ENCODE peak calls at places on chromosomes 1 and 21, in nine cellular contexts. One of them, this sample, is unnamed.
A peak's percentile ranks its signal among the peaks of the same experiment; 100 is the strongest.

GRCh38 chr1:183882328-183883167 is 77.6 kb downstream of the RGL1 start:
- DNase-seq in OCI-LY7: no peak
- DNase-seq in fibroblast of lung: no peak
- DNase-seq in neuronal stem cell: no peak
- DNase-seq in adrenal gland: no peak
- DNase-seq in lung: no peak
- DNase-seq in Karpas-422: no peak
- DNase-seq in uterus: no peak
- DNase-seq in iPS DF 6.9: no peak
- DNase-seq in this sample: no peak

GRCh38 chr1:209823143-209824041 is 4.4 kb upstream of the UTP25 start:
- DNase-seq in OCI-LY7: peak; percentile 61
- DNase-seq in fibroblast of lung: peak; percentile 84
- DNase-seq in neuronal stem cell: peak; percentile 39
- DNase-seq in adrenal gland: no peak
- DNase-seq in lung: no peak
- DNase-seq in Karpas-422: peak; percentile 82
- DNase-seq in uterus: no peak
- DNase-seq in iPS DF 6.9: no peak
- DNase-seq in this sample: peak; percentile 38

GRCh38 chr1:80646053-80646452 is 1154.7 kb upstream of the ADGRL2 start:
- DNase-seq in OCI-LY7: no peak
- DNase-seq in fibroblast of lung: no peak
- DNase-seq in neuronal stem cell: no peak
- DNase-seq in adrenal gland: no peak
- DNase-seq in lung: no peak
- DNase-seq in Karpas-422: no peak
- DNase-seq in uterus: no peak
- DNase-seq in iPS DF 6.9: no peak
- DNase-seq in this sample: no peak

GRCh38 chr1:160720366-160720765 is 8.7 kb upstream of the CD48 start:
- DNase-seq in OCI-LY7: no peak
- DNase-seq in fibroblast of lung: peak; percentile 7
- DNase-seq in neuronal stem cell: no peak
- DNase-seq in adrenal gland: no peak
- DNase-seq in lung: no peak
- DNase-seq in Karpas-422: no peak
- DNase-seq in uterus: no peak
- DNase-seq in iPS DF 6.9: no peak
- DNase-seq in this sample: no peak

GRCh38 chr1:94300731-94301130 is 63.3 kb upstream of the ARHGAP29 start:
- DNase-seq in OCI-LY7: no peak
- DNase-seq in fibroblast of lung: no peak
- DNase-seq in neuronal stem cell: no peak
- DNase-seq in adrenal gland: no peak
- DNase-seq in lung: no peak
- DNase-seq in Karpas-422: no peak
- DNase-seq in uterus: no peak
- DNase-seq in iPS DF 6.9: no peak
- DNase-seq in this sample: no peak

GRCh38 chr1:19418503-19418971 is 66.8 kb downstream of the CAPZB start:
- DNase-seq in OCI-LY7: no peak
- DNase-seq in fibroblast of lung: peak; percentile 32
- DNase-seq in neuronal stem cell: no peak
- DNase-seq in adrenal gland: no peak
- DNase-seq in lung: no peak
- DNase-seq in Karpas-422: no peak
- DNase-seq in uterus: no peak
- DNase-seq in iPS DF 6.9: no peak
- DNase-seq in this sample: no peak

GRCh38 chr1:239125888-239126287 is 260.5 kb upstream of the CHRM3 start:
- DNase-seq in OCI-LY7: no peak
- DNase-seq in fibroblast of lung: no peak
- DNase-seq in neuronal stem cell: no peak
- DNase-seq in adrenal gland: no peak
- DNase-seq in lung: no peak
- DNase-seq in Karpas-422: no peak
- DNase-seq in uterus: no peak
- DNase-seq in iPS DF 6.9: no peak
- DNase-seq in this sample: no peak

GRCh38 chr1:162210171-162210570 is 140.7 kb downstream of the NOS1AP start:
- DNase-seq in OCI-LY7: no peak
- DNase-seq in fibroblast of lung: no peak
- DNase-seq in neuronal stem cell: no peak
- DNase-seq in adrenal gland: no peak
- DNase-seq in lung: no peak
- DNase-seq in Karpas-422: no peak
- DNase-seq in uterus: no peak
- DNase-seq in iPS DF 6.9: no peak
- DNase-seq in this sample: no peak

GRCh38 chr1:27233677-27234053 is 767 bp upstream of the WDTC1 start:
- DNase-seq in OCI-LY7: no peak
- DNase-seq in fibroblast of lung: no peak
- DNase-seq in neuronal stem cell: peak; percentile 9
- DNase-seq in adrenal gland: no peak
- DNase-seq in lung: peak; percentile 28
- DNase-seq in Karpas-422: no peak
- DNase-seq in uterus: no peak
- DNase-seq in iPS DF 6.9: no peak
- DNase-seq in this sample: no peak

GRCh38 chr1:91428182-91428798 is 23.7 kb upstream of the HFM1 start:
- DNase-seq in OCI-LY7: no peak
- DNase-seq in fibroblast of lung: no peak
- DNase-seq in neuronal stem cell: peak; percentile 17
- DNase-seq in adrenal gland: no peak
- DNase-seq in lung: no peak
- DNase-seq in Karpas-422: no peak
- DNase-seq in uterus: no peak
- DNase-seq in iPS DF 6.9: no peak
- DNase-seq in this sample: no peak

GRCh38 chr1:10678852-10679251 is 117.6 kb downstream of the CASZ1 start:
- DNase-seq in OCI-LY7: no peak
- DNase-seq in fibroblast of lung: no peak
- DNase-seq in neuronal stem cell: no peak
- DNase-seq in adrenal gland: no peak
- DNase-seq in lung: no peak
- DNase-seq in Karpas-422: no peak
- DNase-seq in uterus: no peak
- DNase-seq in iPS DF 6.9: no peak
- DNase-seq in this sample: no peak
- H3K4me1 ChIP-seq in OCI-LY7: no peaks in the 10 kb centered on the region
- H3K4me1 ChIP-seq in fibroblast of lung: no peaks in the 10 kb centered on the region
- H3K4me1 ChIP-seq in neuronal stem cell: peaks cover 63% of the 10 kb centered on the region
- H3K4me1 ChIP-seq in adrenal gland: no peaks in the 10 kb centered on the region
- H3K4me1 ChIP-seq in lung: peaks cover 53% of the 10 kb centered on the region
- H3K4me1 ChIP-seq in Karpas-422: no peaks in the 10 kb centered on the region
- H3K4me1 ChIP-seq in uterus: no peaks in the 10 kb centered on the region
- H3K4me1 ChIP-seq in iPS DF 6.9: peaks cover 19% of the 10 kb centered on the region
- H3K4me1 ChIP-seq in this sample: no peaks in the 10 kb centered on the region

GRCh38 chr1:39842726-39843305 is 40.5 kb downstream of the TRIT1 start:
- DNase-seq in OCI-LY7: no peak
- DNase-seq in fibroblast of lung: no peak
- DNase-seq in neuronal stem cell: no peak
- DNase-seq in adrenal gland: no peak
- DNase-seq in lung: no peak
- DNase-seq in Karpas-422: no peak
- DNase-seq in uterus: no peak
- DNase-seq in iPS DF 6.9: no peak
- DNase-seq in this sample: no peak

GRCh38 chr1:39840507-39840906 is 42.8 kb downstream of the TRIT1 start:
- DNase-seq in OCI-LY7: no peak
- DNase-seq in fibroblast of lung: no peak
- DNase-seq in neuronal stem cell: no peak
- DNase-seq in adrenal gland: no peak
- DNase-seq in lung: no peak
- DNase-seq in Karpas-422: no peak
- DNase-seq in uterus: no peak
- DNase-seq in iPS DF 6.9: no peak
- DNase-seq in this sample: no peak

GRCh38 chr1:39839651-39840050 is 43.7 kb downstream of the TRIT1 start:
- DNase-seq in OCI-LY7: no peak
- DNase-seq in fibroblast of lung: no peak
- DNase-seq in neuronal stem cell: no peak
- DNase-seq in adrenal gland: no peak
- DNase-seq in lung: no peak
- DNase-seq in Karpas-422: no peak
- DNase-seq in uterus: no peak
- DNase-seq in iPS DF 6.9: no peak
- DNase-seq in this sample: no peak

GRCh38 chr1:39842030-39842678 is 41.1 kb downstream of the TRIT1 start:
- DNase-seq in OCI-LY7: no peak
- DNase-seq in fibroblast of lung: no peak
- DNase-seq in neuronal stem cell: no peak
- DNase-seq in adrenal gland: no peak
- DNase-seq in lung: no peak
- DNase-seq in Karpas-422: no peak
- DNase-seq in uterus: no peak
- DNase-seq in iPS DF 6.9: no peak
- DNase-seq in this sample: no peak

DNA sequence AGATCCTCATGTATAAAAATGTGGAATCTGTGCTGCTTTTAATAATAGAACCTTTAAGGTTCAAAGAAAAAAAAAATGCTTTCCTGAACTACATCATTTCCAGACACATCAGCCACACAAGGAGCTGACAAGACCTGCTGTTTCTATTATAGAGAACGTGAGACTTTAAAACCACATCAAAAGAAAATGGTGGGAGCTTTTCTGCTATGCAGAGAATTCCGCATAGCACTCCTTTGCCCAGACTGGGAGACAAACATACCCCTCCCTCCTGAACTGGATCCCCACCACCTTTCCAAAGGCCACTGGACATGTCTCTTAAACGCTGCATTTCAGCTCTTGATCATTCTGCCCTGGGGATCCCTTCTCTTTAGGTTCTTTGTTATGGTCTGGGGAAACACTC is 41.9 kb downstream of the TRIT1 start:
- DNase-seq in OCI-LY7: no peak
- DNase-seq in fibroblast of lung: no peak
- DNase-seq in neuronal stem cell: no peak
- DNase-seq in adrenal gland: no peak
- DNase-seq in lung: no peak
- DNase-seq in Karpas-422: no peak
- DNase-seq in uterus: no peak
- DNase-seq in iPS DF 6.9: no peak
- DNase-seq in this sample: no peak
- H3K4me1 ChIP-seq in OCI-LY7: peaks cover 14% of the 10 kb centered on the region
- H3K4me1 ChIP-seq in fibroblast of lung: peaks cover 11% of the 10 kb centered on the region
- H3K4me1 ChIP-seq in neuronal stem cell: no peaks in the 10 kb centered on the region
- H3K4me1 ChIP-seq in adrenal gland: peaks cover 17% of the 10 kb centered on the region
- H3K4me1 ChIP-seq in lung: peaks cover 5% of the 10 kb centered on the region
- H3K4me1 ChIP-seq in Karpas-422: no peaks in the 10 kb centered on the region
- H3K4me1 ChIP-seq in uterus: no peaks in the 10 kb centered on the region
- H3K4me1 ChIP-seq in iPS DF 6.9: no peaks in the 10 kb centered on the region
- H3K4me1 ChIP-seq in this sample: peaks cover 4% of the 10 kb centered on the region

GRCh38 chr21:25400427-25400826 is 206.9 kb downstream of the MRPL39 start:
- DNase-seq in OCI-LY7: no peak
- DNase-seq in fibroblast of lung: no peak
- DNase-seq in neuronal stem cell: no peak
- DNase-seq in adrenal gland: no peak
- DNase-seq in lung: no peak
- DNase-seq in Karpas-422: no peak
- DNase-seq in uterus: no peak
- DNase-seq in iPS DF 6.9: no peak
- DNase-seq in this sample: no peak

GRCh38 chr21:25402134-25402957 is 204.9 kb downstream of the MRPL39 start:
- DNase-seq in OCI-LY7: no peak
- DNase-seq in fibroblast of lung: no peak
- DNase-seq in neuronal stem cell: no peak
- DNase-seq in adrenal gland: no peak
- DNase-seq in lung: no peak
- DNase-seq in Karpas-422: no peak
- DNase-seq in uterus: no peak
- DNase-seq in iPS DF 6.9: no peak
- DNase-seq in this sample: peak; percentile 50

GRCh38 chr21:25396135-25396711 is 211.1 kb downstream of the MRPL39 start:
- DNase-seq in OCI-LY7: no peak
- DNase-seq in fibroblast of lung: no peak
- DNase-seq in neuronal stem cell: no peak
- DNase-seq in adrenal gland: no peak
- DNase-seq in lung: no peak
- DNase-seq in Karpas-422: no peak
- DNase-seq in uterus: no peak
- DNase-seq in iPS DF 6.9: no peak
- DNase-seq in this sample: no peak

GRCh38 chr21:25398630-25399029 is 208.7 kb downstream of the MRPL39 start:
- DNase-seq in OCI-LY7: no peak
- DNase-seq in fibroblast of lung: no peak
- DNase-seq in neuronal stem cell: no peak
- DNase-seq in adrenal gland: no peak
- DNase-seq in lung: no peak
- DNase-seq in Karpas-422: no peak
- DNase-seq in uterus: no peak
- DNase-seq in iPS DF 6.9: no peak
- DNase-seq in this sample: no peak
- H3K4me1 ChIP-seq in OCI-LY7: no peaks in the 10 kb centered on the region
- H3K4me1 ChIP-seq in fibroblast of lung: no peaks in the 10 kb centered on the region
- H3K4me1 ChIP-seq in neuronal stem cell: no peaks in the 10 kb centered on the region
- H3K4me1 ChIP-seq in adrenal gland: no peaks in the 10 kb centered on the region
- H3K4me1 ChIP-seq in lung: no peaks in the 10 kb centered on the region
- H3K4me1 ChIP-seq in Karpas-422: no peaks in the 10 kb centered on the region
- H3K4me1 ChIP-seq in uterus: no peaks in the 10 kb centered on the region
- H3K4me1 ChIP-seq in iPS DF 6.9: no peaks in the 10 kb centered on the region
- H3K4me1 ChIP-seq in this sample: no peaks in the 10 kb centered on the region

DNA sequence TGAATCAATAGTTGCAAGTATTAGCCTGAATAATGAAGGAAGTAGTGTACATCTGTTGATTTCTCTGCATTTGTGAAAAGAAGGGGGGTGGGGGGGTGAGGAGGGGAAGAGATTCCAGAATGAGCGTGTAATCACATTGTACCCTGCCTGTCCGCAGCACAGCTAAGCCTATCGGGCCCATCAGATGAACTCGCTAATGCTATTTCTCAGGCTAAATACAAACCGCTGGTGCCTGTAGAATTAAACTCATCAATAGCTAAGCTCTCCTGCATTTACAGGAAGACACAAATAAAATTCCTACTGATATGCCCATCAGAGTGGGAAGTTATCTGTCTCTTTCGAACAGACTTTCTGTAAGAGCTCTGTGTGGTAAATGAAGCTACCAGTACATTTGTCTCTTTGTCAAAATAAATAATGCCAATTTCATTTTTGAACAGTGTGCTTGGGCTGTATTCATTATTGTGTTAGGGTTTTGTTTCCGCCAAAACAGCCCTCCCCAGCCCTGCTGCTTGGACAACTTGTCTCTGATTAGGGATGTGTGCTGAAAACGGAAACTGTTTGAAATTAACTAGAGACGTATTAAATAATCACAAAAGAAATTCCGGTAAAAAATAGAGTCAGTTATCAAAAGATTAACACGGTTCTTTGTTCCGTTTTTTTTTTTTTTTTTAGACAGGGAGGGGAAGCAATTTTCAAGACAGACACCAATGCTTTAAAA is 305.4 kb downstream of the TTLL7 start:
- DNase-seq in OCI-LY7: peak; percentile 20
- DNase-seq in fibroblast of lung: peak; percentile 27
- DNase-seq in neuronal stem cell: peak; percentile 37
- DNase-seq in adrenal gland: peak; percentile 60
- DNase-seq in lung: no peak
- DNase-seq in Karpas-422: no peak
- DNase-seq in uterus: no peak
- DNase-seq in iPS DF 6.9: no peak
- DNase-seq in this sample: peak; percentile 17
- H3K4me1 ChIP-seq in OCI-LY7: peaks cover 35% of the 10 kb centered on the region
- H3K4me1 ChIP-seq in fibroblast of lung: peaks cover 3% of the 10 kb centered on the region
- H3K4me1 ChIP-seq in neuronal stem cell: peaks cover 21% of the 10 kb centered on the region
- H3K4me1 ChIP-seq in adrenal gland: no peaks in the 10 kb centered on the region
- H3K4me1 ChIP-seq in lung: peaks cover 5% of the 10 kb centered on the region
- H3K4me1 ChIP-seq in Karpas-422: peaks cover 38% of the 10 kb centered on the region
- H3K4me1 ChIP-seq in uterus: no peaks in the 10 kb centered on the region
- H3K4me1 ChIP-seq in iPS DF 6.9: peaks cover 22% of the 10 kb centered on the region
- H3K4me1 ChIP-seq in this sample: peaks cover 15% of the 10 kb centered on the region